ENCODE peak calls at places on chromosomes 6 and 20, in seven cellular contexts. C is CD8-positive, alpha-beta memory T cell; A is activated T-cell treated with anti-CD3 and anti-CD28 coated beads, Interleukin-2, amount 50 U/mL, for 24 hours; W is sigmoid colon; B is heart right ventricle; O is stimulated activated CD8-positive, alpha-beta memory T cell treated with anti-CD3 and anti-CD28 coated beads, Interleukin-2, amount 100 ng/mL, for 1 hour; S is COR-L47. K is an unnamed sample.

GRCh38 chr6:1771324-1771723 is 161.6 kb downstream of the FOXC1 start:
- DNase-seq in A (peak), B (no peak), W (no peak), S (peak), C (no peak), O (no peak), K (no peak)

GRCh38 chr6:93164781-93165180 is 254.6 kb downstream of the EPHA7 start:
- DNase-seq in A (no peak), S (no peak), O (no peak), B (no peak), C (no peak), W (no peak), K (no peak)

GRCh38 chr6:17964633-17965032 is 22.8 kb downstream of the KIF13A start:
- DNase-seq in C (no peak), B (no peak), W (no peak), S (no peak), A (no peak), O (no peak), K (no peak)

GRCh38 chr6:77180367-77180766 is 282.9 kb downstream of the HTR1B start:
- DNase-seq in W (no peak), S (no peak), O (no peak), C (no peak), B (no peak), A (no peak), K (no peak)

GRCh38 chr20:5933802-5934436 is 16.4 kb downstream of the TRMT6 start:
- DNase-seq in W (no peak), S (peak), C (no peak), O (no peak), A (no peak), B (peak), K (no peak)

GRCh38 chr20:47328841-47329448 is 27.6 kb downstream of the ZMYND8 start:
- DNase-seq in S (no peak), A (no peak), O (no peak), B (no peak), W (peak), C (no peak), K (no peak)

GRCh38 chr6:131949909-131950766 is 1.0 kb downstream of the CCN2 start:
- DNase-seq in C (no peak), A (peak), B (peak), O (no peak), S (peak), W (peak), K (peak)

GRCh38 chr20:2292711-2293110 is 3.1 kb upstream of the TGM3 start:
- DNase-seq in S (no peak), A (no peak), B (no peak), C (no peak), W (no peak), O (no peak), K (no peak)

GRCh38 chr6:54002118-54002517 is 109.1 kb upstream of the MLIP start:
- DNase-seq in W (no peak), B (no peak), A (no peak), S (no peak), O (no peak), C (no peak), K (no peak)

GRCh38 chr6:100488231-100488630 is 23.5 kb upstream of the SIM1 start:
- DNase-seq in S (no peak), A (no peak), W (no peak), B (no peak), O (no peak), C (no peak), K (no peak)

GRCh38 chr20:59677586-59677985 is 73.2 kb downstream of the PHACTR3 start:
- DNase-seq in C (no peak), S (no peak), W (no peak), A (no peak), B (no peak), O (no peak), K (no peak)

GRCh38 chr6:52502306-52503029 is 74.4 kb downstream of the TRAM2 start:
- DNase-seq in C (no peak), S (no peak), A (no peak), O (no peak), W (no peak), B (no peak), K (no peak)

GRCh38 chr6:151494235-151494950 is 576 bp downstream of the CCDC170 start:
- DNase-seq in O (no peak), A (peak), S (peak), B (peak), W (no peak), C (no peak), K (peak)